ENCODE peak calls at places on chromosomes 11 and 22, in nine cellular contexts. One of them, this sample, is unnamed.

GRCh38 chr22:40051322-40051721 is 56.6 kb downstream of the FAM83F start:
- DNase-seq in CD8-positive, alpha-beta memory T cell: peak
- DNase-seq in suprapubic skin: no peak
- DNase-seq in NB4: peak
- DNase-seq in astrocyte of the cerebellum: no peak
- DNase-seq in hepatocyte: no peak
- DNase-seq in NT2/D1: no peak
- DNase-seq in pancreas: no peak
- DNase-seq in heart right ventricle: no peak
- DNase-seq in this sample: no peak

GRCh38 chr11:113974741-113975470 is at the start of gene HTR3A:
- DNase-seq in CD8-positive, alpha-beta memory T cell: no peak
- DNase-seq in suprapubic skin: no peak
- DNase-seq in NB4: peak
- DNase-seq in astrocyte of the cerebellum: no peak
- DNase-seq in hepatocyte: peak
- DNase-seq in NT2/D1: peak
- DNase-seq in pancreas: peak
- DNase-seq in heart right ventricle: peak
- DNase-seq in this sample: peak

GRCh38 chr11:69368119-69368880 is 74.3 kb downstream of the MYEOV start:
- DNase-seq in CD8-positive, alpha-beta memory T cell: no peak
- DNase-seq in suprapubic skin: no peak
- DNase-seq in NB4: no peak
- DNase-seq in astrocyte of the cerebellum: no peak
- DNase-seq in hepatocyte: no peak
- DNase-seq in NT2/D1: no peak
- DNase-seq in pancreas: no peak
- DNase-seq in heart right ventricle: peak
- DNase-seq in this sample: no peak

GRCh38 chr22:46079861-46080821 is 70.2 kb upstream of the PPARA start:
- DNase-seq in CD8-positive, alpha-beta memory T cell: no peak
- DNase-seq in suprapubic skin: peak
- DNase-seq in NB4: no peak
- DNase-seq in astrocyte of the cerebellum: no peak
- DNase-seq in hepatocyte: no peak
- DNase-seq in NT2/D1: no peak
- DNase-seq in pancreas: peak
- DNase-seq in heart right ventricle: peak
- DNase-seq in this sample: peak

GRCh38 chr11:128434411-128434810 is 152.9 kb downstream of the ETS1 start:
- DNase-seq in CD8-positive, alpha-beta memory T cell: no peak
- DNase-seq in suprapubic skin: no peak
- DNase-seq in NB4: no peak
- DNase-seq in astrocyte of the cerebellum: no peak
- DNase-seq in hepatocyte: no peak
- DNase-seq in NT2/D1: no peak
- DNase-seq in pancreas: no peak
- DNase-seq in heart right ventricle: no peak
- DNase-seq in this sample: no peak

GRCh38 chr11:3091846-3092602 is 34.8 kb upstream of the CARS1 start:
- DNase-seq in CD8-positive, alpha-beta memory T cell: peak
- DNase-seq in suprapubic skin: peak
- DNase-seq in NB4: peak
- DNase-seq in astrocyte of the cerebellum: peak
- DNase-seq in hepatocyte: peak
- DNase-seq in NT2/D1: peak
- DNase-seq in pancreas: peak
- DNase-seq in heart right ventricle: peak
- DNase-seq in this sample: peak

GRCh38 chr11:69512136-69512535 is 30.7 kb downstream of the LINC01488 start:
- DNase-seq in CD8-positive, alpha-beta memory T cell: no peak
- DNase-seq in suprapubic skin: peak
- DNase-seq in NB4: no peak
- DNase-seq in astrocyte of the cerebellum: no peak
- DNase-seq in hepatocyte: no peak
- DNase-seq in NT2/D1: no peak
- DNase-seq in pancreas: peak
- DNase-seq in heart right ventricle: no peak
- DNase-seq in this sample: no peak

GRCh38 chr11:59802639-59803176 is 7.9 kb downstream of the MRPL16 start:
- DNase-seq in CD8-positive, alpha-beta memory T cell: peak
- DNase-seq in suprapubic skin: no peak
- DNase-seq in NB4: peak
- DNase-seq in astrocyte of the cerebellum: peak
- DNase-seq in hepatocyte: peak
- DNase-seq in NT2/D1: no peak
- DNase-seq in pancreas: no peak
- DNase-seq in heart right ventricle: peak
- DNase-seq in this sample: no peak

GRCh38 chr22:24805790-24806662 is at the start of gene SGSM1:
- DNase-seq in CD8-positive, alpha-beta memory T cell: peak
- DNase-seq in suprapubic skin: peak
- DNase-seq in NB4: peak
- DNase-seq in astrocyte of the cerebellum: no peak
- DNase-seq in hepatocyte: peak
- DNase-seq in NT2/D1: peak
- DNase-seq in pancreas: peak
- DNase-seq in heart right ventricle: peak
- DNase-seq in this sample: peak

GRCh38 chr11:45024357-45024756 is 73.7 kb upstream of the TP53I11 start:
- DNase-seq in CD8-positive, alpha-beta memory T cell: no peak
- DNase-seq in suprapubic skin: no peak
- DNase-seq in NB4: no peak
- DNase-seq in astrocyte of the cerebellum: no peak
- DNase-seq in hepatocyte: no peak
- DNase-seq in NT2/D1: no peak
- DNase-seq in pancreas: no peak
- DNase-seq in heart right ventricle: no peak
- DNase-seq in this sample: no peak

GRCh38 chr11:111920908-111921307 is 2.2 kb downstream of the C11orf52 start:
- DNase-seq in CD8-positive, alpha-beta memory T cell: no peak
- DNase-seq in suprapubic skin: no peak
- DNase-seq in NB4: no peak
- DNase-seq in astrocyte of the cerebellum: no peak
- DNase-seq in hepatocyte: no peak
- DNase-seq in NT2/D1: no peak
- DNase-seq in pancreas: no peak
- DNase-seq in heart right ventricle: no peak
- DNase-seq in this sample: no peak

GRCh38 chr22:47281126-47282106 is 519.0 kb downstream of the TBC1D22A start:
- DNase-seq in CD8-positive, alpha-beta memory T cell: no peak
- DNase-seq in suprapubic skin: no peak
- DNase-seq in NB4: no peak
- DNase-seq in astrocyte of the cerebellum: peak
- DNase-seq in hepatocyte: no peak
- DNase-seq in NT2/D1: no peak
- DNase-seq in pancreas: peak
- DNase-seq in heart right ventricle: no peak
- DNase-seq in this sample: no peak

GRCh38 chr11:133928628-133929059 is 28.1 kb downstream of the IGSF9B start:
- DNase-seq in CD8-positive, alpha-beta memory T cell: peak
- DNase-seq in suprapubic skin: no peak
- DNase-seq in NB4: peak
- DNase-seq in astrocyte of the cerebellum: no peak
- DNase-seq in hepatocyte: no peak
- DNase-seq in NT2/D1: no peak
- DNase-seq in pancreas: no peak
- DNase-seq in heart right ventricle: no peak
- DNase-seq in this sample: no peak

GRCh38 chr11:133926466-133927246 is 30.1 kb downstream of the IGSF9B start:
- DNase-seq in CD8-positive, alpha-beta memory T cell: no peak
- DNase-seq in suprapubic skin: no peak
- DNase-seq in NB4: no peak
- DNase-seq in astrocyte of the cerebellum: no peak
- DNase-seq in hepatocyte: no peak
- DNase-seq in NT2/D1: no peak
- DNase-seq in pancreas: peak
- DNase-seq in heart right ventricle: no peak
- DNase-seq in this sample: no peak

GRCh38 chr11:133925756-133926155 is 31.0 kb downstream of the IGSF9B start:
- DNase-seq in CD8-positive, alpha-beta memory T cell: no peak
- DNase-seq in suprapubic skin: no peak
- DNase-seq in NB4: no peak
- DNase-seq in astrocyte of the cerebellum: no peak
- DNase-seq in hepatocyte: no peak
- DNase-seq in NT2/D1: no peak
- DNase-seq in pancreas: peak
- DNase-seq in heart right ventricle: no peak
- DNase-seq in this sample: no peak

GRCh38 chr11:133929401-133930052 is 27.2 kb downstream of the IGSF9B start:
- DNase-seq in CD8-positive, alpha-beta memory T cell: no peak
- DNase-seq in suprapubic skin: no peak
- DNase-seq in NB4: peak
- DNase-seq in astrocyte of the cerebellum: no peak
- DNase-seq in hepatocyte: no peak
- DNase-seq in NT2/D1: no peak
- DNase-seq in pancreas: peak
- DNase-seq in heart right ventricle: no peak
- DNase-seq in this sample: no peak

GRCh38 chr11:133927690-133928627 is 28.8 kb downstream of the IGSF9B start:
- DNase-seq in CD8-positive, alpha-beta memory T cell: peak
- DNase-seq in suprapubic skin: no peak
- DNase-seq in NB4: peak
- DNase-seq in astrocyte of the cerebellum: peak
- DNase-seq in hepatocyte: peak
- DNase-seq in NT2/D1: no peak
- DNase-seq in pancreas: peak
- DNase-seq in heart right ventricle: peak
- DNase-seq in this sample: peak
- H3K4me3 ChIP-seq in CD8-positive, alpha-beta memory T cell: peak
- H3K4me3 ChIP-seq in suprapubic skin: peak
- H3K4me3 ChIP-seq in NB4: no peak
- H3K4me3 ChIP-seq in astrocyte of the cerebellum: no peak
- H3K4me3 ChIP-seq in hepatocyte: no peak
- H3K4me3 ChIP-seq in NT2/D1: no peak
- H3K4me3 ChIP-seq in pancreas: no peak
- H3K4me3 ChIP-seq in heart right ventricle: no peak
- H3K4me3 ChIP-seq in this sample: peak

GRCh38 chr22:22158207-22158816 is 86.3 kb upstream of the VPREB1 start:
- DNase-seq in CD8-positive, alpha-beta memory T cell: no peak
- DNase-seq in suprapubic skin: no peak
- DNase-seq in NB4: no peak
- DNase-seq in astrocyte of the cerebellum: no peak
- DNase-seq in hepatocyte: no peak
- DNase-seq in NT2/D1: no peak
- DNase-seq in pancreas: no peak
- DNase-seq in heart right ventricle: no peak
- DNase-seq in this sample: no peak
- H3K4me3 ChIP-seq in CD8-positive, alpha-beta memory T cell: no peak
- H3K4me3 ChIP-seq in suprapubic skin: no peak
- H3K4me3 ChIP-seq in NB4: no peak
- H3K4me3 ChIP-seq in astrocyte of the cerebellum: no peak
- H3K4me3 ChIP-seq in hepatocyte: no peak
- H3K4me3 ChIP-seq in NT2/D1: no peak
- H3K4me3 ChIP-seq in pancreas: no peak
- H3K4me3 ChIP-seq in heart right ventricle: no peak
- H3K4me3 ChIP-seq in this sample: no peak

GRCh38 chr22:50577987-50578775 is at the start of gene CPT1B:
- DNase-seq in CD8-positive, alpha-beta memory T cell: no peak
- DNase-seq in suprapubic skin: peak
- DNase-seq in NB4: no peak
- DNase-seq in astrocyte of the cerebellum: no peak
- DNase-seq in hepatocyte: no peak
- DNase-seq in NT2/D1: no peak
- DNase-seq in pancreas: peak
- DNase-seq in heart right ventricle: peak
- DNase-seq in this sample: no peak
- H3K4me3 ChIP-seq in CD8-positive, alpha-beta memory T cell: no peak
- H3K4me3 ChIP-seq in suprapubic skin: no peak
- H3K4me3 ChIP-seq in NB4: no peak
- H3K4me3 ChIP-seq in astrocyte of the cerebellum: no peak
- H3K4me3 ChIP-seq in hepatocyte: no peak
- H3K4me3 ChIP-seq in NT2/D1: no peak
- H3K4me3 ChIP-seq in pancreas: no peak
- H3K4me3 ChIP-seq in heart right ventricle: peak
- H3K4me3 ChIP-seq in this sample: no peak

GRCh38 chr11:103805688-103806009 is 230.8 kb upstream of the DDI1 start:
- DNase-seq in CD8-positive, alpha-beta memory T cell: no peak
- DNase-seq in suprapubic skin: no peak
- DNase-seq in NB4: no peak
- DNase-seq in astrocyte of the cerebellum: no peak
- DNase-seq in hepatocyte: no peak
- DNase-seq in NT2/D1: no peak
- DNase-seq in pancreas: no peak
- DNase-seq in heart right ventricle: no peak
- DNase-seq in this sample: no peak

GRCh38 chr11:103807806-103808205 is 228.6 kb upstream of the DDI1 start:
- DNase-seq in CD8-positive, alpha-beta memory T cell: no peak
- DNase-seq in suprapubic skin: no peak
- DNase-seq in NB4: no peak
- DNase-seq in astrocyte of the cerebellum: no peak
- DNase-seq in hepatocyte: no peak
- DNase-seq in NT2/D1: no peak
- DNase-seq in pancreas: no peak
- DNase-seq in heart right ventricle: no peak
- DNase-seq in this sample: no peak

GRCh38 chr11:103808246-103808645 is 228.2 kb upstream of the DDI1 start:
- DNase-seq in CD8-positive, alpha-beta memory T cell: no peak
- DNase-seq in suprapubic skin: no peak
- DNase-seq in NB4: no peak
- DNase-seq in astrocyte of the cerebellum: no peak
- DNase-seq in hepatocyte: no peak
- DNase-seq in NT2/D1: no peak
- DNase-seq in pancreas: no peak
- DNase-seq in heart right ventricle: no peak
- DNase-seq in this sample: no peak

GRCh38 chr11:103803062-103803461 is 233.4 kb upstream of the DDI1 start:
- DNase-seq in CD8-positive, alpha-beta memory T cell: no peak
- DNase-seq in suprapubic skin: no peak
- DNase-seq in NB4: no peak
- DNase-seq in astrocyte of the cerebellum: no peak
- DNase-seq in hepatocyte: no peak
- DNase-seq in NT2/D1: no peak
- DNase-seq in pancreas: no peak
- DNase-seq in heart right ventricle: no peak
- DNase-seq in this sample: no peak

DNA sequence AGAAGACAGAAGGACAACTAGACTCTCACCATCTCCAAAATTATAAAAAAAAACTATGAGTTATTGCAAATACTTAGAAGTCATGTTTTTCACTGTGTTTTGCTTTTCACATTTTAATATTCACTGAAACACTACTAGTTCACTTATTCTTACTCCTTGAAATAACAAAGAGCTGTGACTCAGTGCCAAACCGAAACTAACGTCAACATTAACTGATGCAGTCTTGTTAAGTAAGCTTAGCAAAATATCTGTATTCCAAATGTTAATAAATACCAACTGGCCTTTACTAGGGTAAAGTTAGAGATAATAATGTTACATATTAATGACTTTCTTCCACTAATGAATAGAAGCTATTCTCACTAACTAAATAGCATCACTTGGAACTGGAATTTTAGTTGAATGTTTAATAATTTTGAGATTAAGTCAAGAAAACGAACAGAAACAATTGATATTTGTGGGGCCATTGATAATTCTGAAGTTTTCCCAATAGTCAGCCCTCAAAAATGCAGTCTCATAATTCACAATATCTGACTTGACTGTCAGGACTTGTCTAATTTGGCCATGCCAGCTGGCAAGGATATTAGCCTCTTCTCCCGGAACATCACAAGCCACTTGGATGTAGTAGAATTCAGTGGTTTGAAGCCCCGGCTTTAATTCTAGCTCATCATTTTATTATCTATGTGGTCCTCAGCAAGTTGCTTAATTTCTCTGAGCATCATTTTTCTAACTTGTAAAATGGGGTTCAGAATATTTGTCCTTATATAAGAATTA is 230.1 kb upstream of the DDI1 start:
- DNase-seq in CD8-positive, alpha-beta memory T cell: no peak
- DNase-seq in suprapubic skin: no peak
- DNase-seq in NB4: no peak
- DNase-seq in astrocyte of the cerebellum: peak
- DNase-seq in hepatocyte: peak
- DNase-seq in NT2/D1: no peak
- DNase-seq in pancreas: no peak
- DNase-seq in heart right ventricle: peak
- DNase-seq in this sample: no peak
- H3K4me3 ChIP-seq in CD8-positive, alpha-beta memory T cell: no peak
- H3K4me3 ChIP-seq in suprapubic skin: no peak
- H3K4me3 ChIP-seq in NB4: no peak
- H3K4me3 ChIP-seq in astrocyte of the cerebellum: no peak
- H3K4me3 ChIP-seq in hepatocyte: no peak
- H3K4me3 ChIP-seq in NT2/D1: no peak
- H3K4me3 ChIP-seq in pancreas: no peak
- H3K4me3 ChIP-seq in heart right ventricle: no peak
- H3K4me3 ChIP-seq in this sample: no peak